ENCODE peak calls at places on chromosome 12, in eight cellular contexts. G is Panc1; L is lung; U is COLO829; H is CD8-positive, alpha-beta T cell; A is RCC 7860; K is GM03348; C is activated naive CD4-positive, alpha-beta T cell. T is an unnamed sample.

GRCh38 chr12:125688223-125688622 is 623.0 kb downstream of the AACS start:
- DNase-seq in G (no peak), L (no peak), U (no peak), H (no peak), A (no peak), K (no peak), C (no peak), T (no peak)

GRCh38 chr12:111451649-111452129 is 46.0 kb downstream of the SH2B3 start:
- DNase-seq in G (peak), L (peak), U (peak), H (no peak), A (peak), K (peak), C (no peak), T (peak)

GRCh38 chr12:22672951-22673350 is 48.0 kb downstream of the ETNK1 start:
- DNase-seq in G (no peak), L (no peak), U (peak), H (no peak), A (no peak), K (peak), C (no peak), T (no peak)

GRCh38 chr12:49552014-49552413 is 13.2 kb downstream of the KCNH3 start:
- DNase-seq in G (no peak), L (no peak), U (no peak), H (no peak), A (no peak), K (no peak), C (no peak), T (no peak)

GRCh38 chr12:11581179-11581755 is 68.2 kb upstream of the ETV6 start:
- DNase-seq in G (peak), L (peak), U (peak), H (peak), A (peak), K (peak), C (peak), T (peak)

GRCh38 chr12:59041241-59042121 is 121.2 kb upstream of the LRIG3 start:
- DNase-seq in G (peak), L (no peak), U (peak), H (no peak), A (peak), K (peak), C (no peak), T (no peak)

GRCh38 chr12:97602315-97602714 is 139.7 kb downstream of the RMST start:
- DNase-seq in G (no peak), L (no peak), U (no peak), H (no peak), A (no peak), K (no peak), C (no peak), T (no peak)

GRCh38 chr12:101697197-101697929 is at the start of gene CHPT1:
- DNase-seq in G (no peak), L (peak), U (peak), H (peak), A (peak), K (peak), C (peak), T (no peak)